ENCODE peak calls at places on chromosomes 5 and 9, in four cellular contexts. C is A549, G is GM12878, M is HepG2. S is an unnamed sample.
A peak's percentile ranks its signal among the peaks of the same experiment; 100 is the strongest.

GRCh38 chr5:766666-767431 is 17.7 kb downstream of the ZDHHC11B start:
- DNase-seq in M (no peak), G (no peak), C (no peak), S (no peak)

GRCh38 chr5:72177538-72177937 is 70.3 kb downstream of the MAP1B start:
- DNase-seq in G (no peak), M (no peak), C (no peak), S (no peak)

GRCh38 chr5:53877243-53877642 is 316.8 kb downstream of the NDUFS4 start:
- DNase-seq in G (no peak), C (no peak), M (no peak), S (no peak)

GRCh38 chr5:155629597-155629996 is 616.0 kb downstream of the KIF4B start:
- DNase-seq in G (no peak), M (no peak), C (no peak), S (no peak)

GRCh38 chr9:133119039-133119438 is 2.0 kb downstream of the RALGDS start:
- DNase-seq in M (no peak), G (no peak), C (no peak), S (no peak)

GRCh38 chr5:107517185-107517868 is 153.4 kb downstream of the EFNA5 start:
- DNase-seq in M (no peak), G (no peak), C (no peak), S (no peak)

GRCh38 chr9:36956908-36957307 is 77.2 kb downstream of the PAX5 start:
- DNase-seq in C (no peak), G (no peak), M (no peak), S (no peak)

GRCh38 chr9:17003576-17004240 is 131.1 kb upstream of the CNTLN start:
- DNase-seq in M (no peak), C (no peak), G (no peak), S (no peak)

GRCh38 chr5:151222769-151223446 is 984 bp downstream of the CCDC69 start:
- DNase-seq in C (no peak), M (no peak), G (no peak), S (peak; percentile 68)

GRCh38 chr9:131616983-131617604 is 71.8 kb downstream of the PRRT1B start:
- DNase-seq in C (no peak), G (no peak), M (peak; percentile 21), S (no peak)

GRCh38 chr5:129377504-129377903 is 82.6 kb upstream of the ADAMTS19 start:
- DNase-seq in C (no peak), G (no peak), M (no peak), S (no peak)

GRCh38 chr5:108421713-108422112 is 39.8 kb upstream of the FBXL17 start:
- DNase-seq in G (no peak), M (no peak), C (no peak), S (no peak)

GRCh38 chr9:137070201-137070905 is at the start of gene SAPCD2:
- DNase-seq in C (peak; percentile 86), G (no peak), M (peak; percentile 88), S (peak; percentile 95)

GRCh38 chr5:958701-959571 is 49.7 kb upstream of the NKD2 start:
- DNase-seq in M (peak; percentile 75), G (no peak), C (peak; percentile 59), S (peak; percentile 69)

DNA sequence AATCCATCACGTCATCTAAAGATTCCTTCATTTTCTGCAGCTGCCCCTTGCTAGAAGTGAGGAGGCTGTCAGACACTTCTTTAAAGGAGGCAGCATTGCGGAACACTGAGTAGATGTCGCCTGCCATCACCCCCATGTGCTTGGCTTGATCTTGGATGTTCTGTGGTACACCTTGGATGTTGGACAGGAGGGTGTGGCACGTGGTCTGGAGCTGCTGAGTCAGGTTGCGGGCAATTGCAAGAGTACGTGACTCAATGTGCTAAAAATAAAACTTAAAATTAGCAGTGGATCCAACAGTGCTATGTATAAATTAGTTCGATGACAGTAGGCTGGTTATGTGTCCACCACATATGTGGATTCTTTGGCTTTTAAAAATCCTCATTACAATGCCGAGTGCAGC is 10.9 kb downstream of the PLIN2 start:
- DNase-seq in G (no peak), C (no peak), M (no peak), S (no peak)
- TF ChIP-seq POLR2AphosphoS2 in G (no peak), C (no peak), M (no peak), S (no peak)

GRCh38 chr9:14314929-14315753 is 1.2 kb upstream of the NFIB start:
- DNase-seq in G (no peak), M (peak; percentile 38), C (peak; percentile 70), S (peak; percentile 78)
- TF ChIP-seq POLR2A in G (no peak), M (peak; percentile 11), C (peak; percentile 19), S (peak; percentile 32)

GRCh38 chr9:79465171-79465570 is 106.6 kb upstream of the TLE4 start:
- DNase-seq in G (no peak), C (no peak), M (no peak), S (no peak)
- TF ChIP-seq POLR2AphosphoS2 in G (no peak), C (no peak), M (no peak), S (no peak)

DNA sequence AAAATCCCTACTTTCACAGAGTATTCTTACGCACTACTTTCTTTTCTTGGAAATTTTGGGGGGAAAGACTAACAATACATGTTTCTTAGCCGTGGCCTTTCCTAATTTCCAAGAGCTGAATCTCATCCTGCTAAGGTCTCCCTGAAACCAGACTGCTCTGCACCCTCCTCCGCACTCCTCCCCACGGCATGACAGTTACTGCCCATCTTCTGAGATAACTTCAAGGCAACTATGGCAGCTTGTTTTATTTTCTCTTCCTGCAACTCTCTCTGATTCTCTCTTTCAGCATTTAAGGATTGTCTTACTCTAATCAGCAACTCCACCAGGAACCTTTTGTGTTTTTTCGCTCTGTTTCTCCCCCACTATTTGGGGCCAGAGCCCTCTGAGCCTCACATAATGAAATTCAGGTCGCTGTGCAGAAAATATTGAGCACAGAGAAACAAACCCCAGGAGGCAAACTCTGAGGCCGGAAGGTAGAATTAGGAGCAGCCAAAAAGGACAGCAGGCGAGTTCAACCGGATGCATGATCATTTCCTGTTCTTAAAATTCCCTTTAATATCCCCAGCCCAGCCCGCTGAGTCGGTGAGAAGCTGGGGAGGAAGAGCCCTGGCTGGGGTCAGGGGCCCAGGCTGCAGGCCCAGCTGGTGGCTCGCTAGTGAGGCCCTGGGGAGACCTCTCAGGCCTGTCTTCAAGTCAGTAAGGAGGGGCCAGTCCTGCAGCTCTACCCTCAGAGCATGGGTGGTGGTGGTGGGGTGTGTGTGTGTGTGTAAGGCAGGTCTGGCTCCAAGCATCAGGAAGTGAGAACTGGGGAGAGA is 213.6 kb upstream of the S1PR3 start:
- DNase-seq in M (no peak), C (no peak), G (no peak), S (no peak)
- TF ChIP-seq POLR2A in M (no peak), C (no peak), G (no peak), S (no peak)

S was measured in K562.